ENCODE peak calls at places on chromosomes 1 and 21, in five cellular contexts. Q is neuronal stem cell, S is astrocyte, D is GM23248, B is Peyer's patch. P is an unnamed sample. For H3K4me1, the result is how much of the 10 kb centered on the place peaks cover.

GRCh38 chr1:179016694-179017382 is 8.9 kb upstream of the FAM20B start:
- DNase-seq in B (peak), S (peak), D (peak), Q (no peak), P (no peak)

GRCh38 chr21:46096997-46097825 is 701 bp upstream of the COL6A2 start:
- DNase-seq in S (no peak), Q (no peak), D (peak), B (peak), P (peak)

GRCh38 chr1:189708674-189709073 is 769.0 kb downstream of the BRINP3 start:
- DNase-seq in B (no peak), Q (no peak), D (no peak), S (no peak), P (peak)

GRCh38 chr1:165633624-165634023 is 2.6 kb downstream of the MGST3 start:
- DNase-seq in D (peak), B (no peak), Q (no peak), S (peak), P (no peak)

GRCh38 chr1:47924649-47925048 is 72.5 kb downstream of the TRABD2B start:
- DNase-seq in D (no peak), Q (no peak), B (no peak), S (no peak), P (no peak)

GRCh38 chr1:2415801-2416208 is 3.4 kb upstream of the PEX10 start:
- DNase-seq in S (no peak), D (no peak), Q (no peak), B (peak), P (no peak)

GRCh38 chr1:210882414-210883221 is 251.3 kb downstream of the KCNH1 start:
- DNase-seq in D (peak), S (peak), Q (no peak), B (no peak), P (no peak)

GRCh38 chr1:151968058-151968457 is 25.6 kb downstream of the S100A10 start:
- DNase-seq in Q (peak), D (peak), B (peak), S (no peak), P (peak)

GRCh38 chr21:15839026-15839425 is 109.2 kb downstream of the USP25 start:
- DNase-seq in D (no peak), Q (no peak), S (no peak), B (no peak), P (no peak)

GRCh38 chr1:43705982-43706597 is 1.2 kb upstream of the ST3GAL3 start:
- DNase-seq in D (peak), S (no peak), Q (no peak), B (no peak), P (no peak)

GRCh38 chr1:25222606-25223005 is 9.7 kb downstream of the SYF2 start:
- DNase-seq in B (no peak), Q (no peak), D (no peak), S (no peak), P (no peak)

GRCh38 chr1:29415156-29415830 is 179.0 kb downstream of the PTPRU start:
- DNase-seq in S (no peak), B (no peak), D (no peak), Q (no peak), P (peak)

GRCh38 chr1:61869691-61870109 is 127.4 kb downstream of the PATJ start:
- DNase-seq in D (no peak), B (no peak), S (no peak), Q (no peak), P (no peak)

GRCh38 chr1:25772164-25772563 is 27.8 kb upstream of the SELENON start:
- DNase-seq in Q (no peak), B (no peak), D (no peak), S (no peak), P (no peak)

GRCh38 chr1:8226747-8227146 is 91.2 kb upstream of the SLC45A1 start:
- DNase-seq in Q (no peak), D (no peak), B (no peak), S (no peak), P (no peak)

DNA sequence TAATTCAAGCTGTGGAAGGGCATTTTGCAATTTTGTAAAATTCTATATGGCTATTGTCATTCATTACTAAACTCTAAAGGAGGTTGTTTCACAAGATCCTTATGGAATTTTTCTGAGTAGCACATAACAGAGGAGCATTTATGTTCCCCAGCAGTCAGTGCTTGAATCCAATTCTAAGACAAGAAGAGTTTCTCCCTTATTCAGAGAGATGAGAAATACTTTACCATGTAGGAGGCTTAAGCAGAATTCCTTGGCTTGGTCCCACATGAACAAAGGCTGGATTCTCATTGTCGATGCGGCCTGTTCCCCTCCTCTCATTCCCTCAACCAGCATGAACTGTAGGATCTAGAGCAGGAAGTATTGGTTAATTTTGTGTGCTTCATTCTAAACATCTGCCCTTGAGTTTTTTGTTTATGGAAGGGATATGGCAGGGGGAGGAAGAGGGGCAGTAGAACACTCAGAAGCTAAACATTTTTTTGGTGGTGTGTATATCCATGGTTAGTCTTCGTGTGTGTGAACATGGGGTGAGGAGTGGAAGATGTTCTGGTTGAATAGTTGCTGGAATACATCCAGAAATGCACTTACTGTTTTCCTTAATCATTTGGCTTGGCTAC is 74.3 kb downstream of the LAMC1 start:
- DNase-seq in B (no peak), D (peak), S (peak), Q (no peak), P (no peak)
- H3K4me1 ChIP-seq in B (under half), D (half or more), S (under half), Q (under half), P (half or more)

GRCh38 chr1:230977781-230978490 is 725 bp downstream of the TTC13 start:
- DNase-seq in Q (peak), S (no peak), D (peak), B (peak), P (peak)

GRCh38 chr1:230976825-230977747 is 1.6 kb downstream of the TTC13 start:
- DNase-seq in D (no peak), S (no peak), Q (no peak), B (no peak), P (no peak)

GRCh38 chr1:230978491-230979388 is at the start of the genes ARV1 and TTC13:
- DNase-seq in Q (peak), B (peak), D (peak), S (peak), P (peak)

GRCh38 chr1:230979389-230979716 is 459 bp downstream of the ARV1 start:
- DNase-seq in D (no peak), B (no peak), Q (no peak), S (no peak), P (no peak)

GRCh38 chr1:230976360-230976759 is 2.3 kb downstream of the TTC13 start:
- DNase-seq in Q (no peak), S (no peak), B (no peak), D (no peak), P (no peak)
- H3K4me3 ChIP-seq in Q (no peak), S (no peak), B (no peak), D (no peak), P (no peak)

GRCh38 chr1:21672478-21673276 is 3.5 kb upstream of the RAP1GAP start:
- DNase-seq in S (peak), D (peak), Q (no peak), B (no peak), P (no peak)
- H3K4me1 ChIP-seq in S (under half), D (under half), Q (under half), B (under half), P (under half)

GRCh38 chr1:85581802-85582686 is 1.5 kb downstream of the CCN1 start:
- DNase-seq in B (no peak), S (peak), Q (no peak), D (peak), P (peak)
- H3K4me3 ChIP-seq in B (peak), S (peak), Q (peak), D (peak), P (peak)

DNA sequence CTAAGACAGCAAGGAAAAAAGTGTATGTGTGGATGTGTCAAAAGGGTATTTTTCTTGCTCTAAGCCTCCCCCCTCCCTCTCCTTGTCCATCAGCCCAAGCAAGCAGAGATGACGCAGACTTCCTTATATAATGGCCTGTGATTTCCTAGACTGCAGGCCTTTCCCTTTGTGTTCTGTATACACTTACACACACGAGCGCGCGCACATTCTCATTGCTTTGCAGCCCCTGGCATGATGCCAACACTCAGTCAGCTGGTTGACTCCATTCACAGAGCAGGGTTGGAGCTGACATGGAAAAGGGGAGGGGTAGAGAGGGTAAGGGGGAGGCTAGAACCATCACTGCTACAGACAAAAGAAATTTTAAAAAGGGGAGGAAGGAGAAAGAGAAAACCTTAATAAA is 41.8 kb downstream of the GATAD2B start:
- DNase-seq in B (peak), D (peak), S (peak), Q (no peak), P (no peak)
- H3K4me1 ChIP-seq in B (under half), D (under half), S (under half), Q (under half), P (under half)

GRCh38 chr1:90837420-90837819 is 120.3 kb upstream of the BARHL2 start:
- DNase-seq in S (no peak), B (no peak), Q (no peak), D (no peak), P (no peak)

GRCh38 chr1:90835172-90835660 is 118.1 kb upstream of the BARHL2 start:
- DNase-seq in D (peak), Q (no peak), S (no peak), B (no peak), P (no peak)

GRCh38 chr1:90835661-90836344 is 118.7 kb upstream of the BARHL2 start:
- DNase-seq in Q (no peak), S (no peak), D (peak), B (peak), P (no peak)

GRCh38 chr1:90834354-90835171 is 117.5 kb upstream of the BARHL2 start:
- DNase-seq in B (no peak), S (no peak), D (peak), Q (no peak), P (no peak)

DNA sequence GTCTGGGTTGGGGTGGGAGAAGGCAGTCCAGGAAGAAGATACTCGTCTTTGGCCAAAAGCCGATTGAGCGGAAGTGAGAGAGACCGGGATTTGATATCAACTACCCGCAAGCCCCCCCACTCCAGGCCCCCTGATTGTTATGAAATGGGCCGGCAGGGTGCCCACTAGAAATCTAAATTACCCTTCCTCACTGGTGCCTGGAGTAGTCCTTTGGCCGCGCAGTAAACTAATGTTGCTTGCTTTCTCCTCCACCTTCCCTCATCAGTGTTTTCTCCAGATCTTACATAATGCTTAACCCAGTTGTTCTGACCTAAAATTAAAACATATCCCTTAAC is 119.2 kb upstream of the BARHL2 start:
- DNase-seq in B (no peak), S (no peak), Q (no peak), D (no peak), P (no peak)
- H3K4me3 ChIP-seq in B (no peak), S (no peak), Q (no peak), D (peak), P (no peak)

GRCh38 chr1:6271001-6271400 is 10.1 kb upstream of the GPR153 start:
- DNase-seq in D (no peak), S (no peak), Q (no peak), B (no peak), P (no peak)
- H3K4me1 ChIP-seq in D (under half), S (under half), Q (half or more), B (under half), P (under half)

DNA sequence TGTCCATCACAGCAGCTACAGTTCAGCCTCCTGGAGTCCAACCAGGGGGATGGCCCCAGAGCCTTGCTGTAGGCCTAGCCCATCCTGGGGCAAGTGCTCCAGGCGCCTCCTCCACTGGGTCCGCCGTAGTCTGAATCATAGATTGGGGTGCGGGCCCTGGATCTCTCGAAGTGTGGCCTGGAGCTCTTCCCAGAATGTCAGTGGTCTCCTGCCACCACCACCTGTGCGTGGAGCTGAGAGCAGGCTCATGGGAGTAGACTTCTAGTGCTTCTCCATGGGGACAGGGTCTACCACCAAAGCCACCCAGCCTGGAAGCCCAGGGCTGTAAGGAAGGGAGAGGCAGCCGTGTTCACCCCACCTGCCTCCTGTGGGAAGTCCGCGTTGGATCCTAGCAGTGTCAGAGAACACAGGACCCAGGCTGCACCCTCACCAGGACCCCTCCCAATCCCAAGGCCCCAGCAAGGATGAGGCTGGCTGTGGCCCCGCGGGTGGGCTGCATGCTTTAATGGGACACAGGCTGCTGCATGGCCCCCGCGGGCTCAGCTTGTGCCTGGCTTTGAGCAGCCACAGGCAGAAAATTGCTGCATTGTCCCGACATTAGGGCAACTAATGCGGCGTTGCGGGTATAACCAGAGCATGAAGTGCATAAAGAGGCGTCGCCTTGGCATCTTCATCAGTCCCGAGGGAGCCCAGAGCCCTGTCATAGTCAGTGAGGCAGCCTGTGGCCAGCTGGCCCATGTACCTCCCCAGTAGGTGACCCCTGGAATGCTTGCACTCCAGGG is 735 bp upstream of the HES3 start:
- DNase-seq in S (no peak), B (no peak), D (no peak), Q (no peak), P (no peak)
- H3K4me3 ChIP-seq in S (no peak), B (no peak), D (no peak), Q (no peak), P (no peak)

P was measured in Caco-2.